ENCODE peak calls at places on chromosomes 16 and 17, in six cellular contexts. L is suprapubic skin; Y is CD4-positive, CD25-positive, alpha-beta regulatory T cell; A is CD4-positive, alpha-beta T cell; W is PC-3; D is stomach. P is an unnamed sample.

GRCh38 chr17:82449136-82449882 is 1.2 kb downstream of the CYBC1 start:
- DNase-seq in Y (peak; percentile 83), D (peak; percentile 54), L (peak; percentile 78), W (no peak), A (peak; percentile 68), P (no peak)

GRCh38 chr17:43615330-43615729 is 46.4 kb downstream of the MEOX1 start:
- DNase-seq in L (no peak), Y (no peak), A (no peak), D (no peak), W (no peak), P (no peak)

GRCh38 chr16:74449470-74449869 is 28.2 kb upstream of the CLEC18B start:
- DNase-seq in W (peak; percentile 65), D (no peak), A (no peak), L (no peak), Y (no peak), P (no peak)

GRCh38 chr16:15509051-15509592 is 74.7 kb downstream of the BMERB1 start:
- DNase-seq in Y (peak; percentile 21), L (no peak), W (no peak), D (no peak), A (peak; percentile 12), P (no peak)

GRCh38 chr16:59021751-59022150 is 287.6 kb upstream of the GOT2 start:
- DNase-seq in Y (no peak), A (no peak), W (no peak), D (no peak), L (no peak), P (no peak)

GRCh38 chr17:9247401-9247938 is 226.2 kb downstream of the NTN1 start:
- DNase-seq in D (no peak), W (no peak), A (no peak), Y (no peak), L (no peak), P (no peak)

GRCh38 chr16:51553910-51554309 is 402.8 kb upstream of the SALL1 start:
- DNase-seq in D (no peak), W (no peak), A (no peak), Y (no peak), L (no peak), P (no peak)

GRCh38 chr17:81025065-81025751 is 9.7 kb upstream of the BAIAP2 start:
- DNase-seq in L (peak; percentile 61), W (no peak), Y (no peak), D (no peak), A (no peak), P (no peak)

GRCh38 chr16:55204923-55205322 is 119.1 kb upstream of the IRX6 start:
- DNase-seq in Y (no peak), A (no peak), D (no peak), L (no peak), W (no peak), P (no peak)

GRCh38 chr17:63930951-63931575 is 1.1 kb downstream of the CD79B start:
- DNase-seq in Y (peak; percentile 53), A (peak; percentile 48), L (peak; percentile 80), D (peak; percentile 56), W (no peak), P (peak; percentile 66)

GRCh38 chr17:7466318-7466643 is 13.2 kb downstream of the ZBTB4 start:
- DNase-seq in D (no peak), W (no peak), L (no peak), Y (no peak), A (no peak), P (no peak)

GRCh38 chr17:1829189-1829578 is 518 bp downstream of the SMYD4 start:
- DNase-seq in L (no peak), W (peak; percentile 9), A (no peak), D (no peak), Y (no peak), P (peak; percentile 63)

GRCh38 chr16:50450957-50451356 is 82.2 kb upstream of the BRD7 start:
- DNase-seq in D (no peak), Y (no peak), L (no peak), A (no peak), W (no peak), P (no peak)

GRCh38 chr17:4899341-4900230 is at the start of gene C17orf107:
- DNase-seq in Y (peak; percentile 91), L (peak; percentile 94), W (no peak), A (peak; percentile 80), D (peak; percentile 91), P (peak; percentile 91)

GRCh38 chr17:1467258-1467657 is 11.2 kb upstream of the CRK start:
- DNase-seq in W (no peak), Y (no peak), L (no peak), D (no peak), A (no peak), P (no peak)

GRCh38 chr16:405548-406506 is 4.1 kb downstream of the DECR2 start:
- DNase-seq in D (no peak), A (no peak), L (no peak), W (no peak), Y (no peak), P (no peak)

GRCh38 chr17:80791758-80792284 is 199.8 kb upstream of the CHMP6 start:
- DNase-seq in W (peak; percentile 99), L (peak; percentile 90), D (peak; percentile 41), A (peak; percentile 19), Y (no peak), P (peak; percentile 60)

GRCh38 chr17:44092051-44092450 is 21.5 kb downstream of the G6PC3 start:
- DNase-seq in W (no peak), L (no peak), D (no peak), Y (no peak), A (no peak), P (no peak)

GRCh38 chr16:85220125-85220839 is 108.0 kb upstream of the CIBAR2 start:
- DNase-seq in W (peak; percentile 62), A (no peak), D (peak; percentile 84), L (no peak), Y (no peak), P (peak; percentile 75)

GRCh38 chr16:57475711-57476339 is 10.5 kb downstream of the DOK4 start:
- DNase-seq in L (peak; percentile 67), Y (peak; percentile 67), D (no peak), A (peak; percentile 31), W (peak; percentile 15), P (no peak)

GRCh38 chr16:61820398-61820797 is 215.8 kb downstream of the CDH8 start:
- DNase-seq in Y (no peak), W (peak; percentile 82), L (no peak), D (no peak), A (no peak), P (no peak)

GRCh38 chr16:24255446-24256352 is at the start of gene CACNG3:
- DNase-seq in A (peak; percentile 16), D (no peak), L (no peak), W (no peak), Y (peak; percentile 27), P (peak; percentile 31)

GRCh38 chr17:32299579-32300158 is 34.0 kb downstream of the RHBDL3 start:
- DNase-seq in A (no peak), W (no peak), D (no peak), L (no peak), Y (no peak), P (no peak)

GRCh38 chr16:85187002-85187401 is 74.7 kb upstream of the CIBAR2 start:
- DNase-seq in W (no peak), L (no peak), A (no peak), D (no peak), Y (no peak), P (no peak)

DNA sequence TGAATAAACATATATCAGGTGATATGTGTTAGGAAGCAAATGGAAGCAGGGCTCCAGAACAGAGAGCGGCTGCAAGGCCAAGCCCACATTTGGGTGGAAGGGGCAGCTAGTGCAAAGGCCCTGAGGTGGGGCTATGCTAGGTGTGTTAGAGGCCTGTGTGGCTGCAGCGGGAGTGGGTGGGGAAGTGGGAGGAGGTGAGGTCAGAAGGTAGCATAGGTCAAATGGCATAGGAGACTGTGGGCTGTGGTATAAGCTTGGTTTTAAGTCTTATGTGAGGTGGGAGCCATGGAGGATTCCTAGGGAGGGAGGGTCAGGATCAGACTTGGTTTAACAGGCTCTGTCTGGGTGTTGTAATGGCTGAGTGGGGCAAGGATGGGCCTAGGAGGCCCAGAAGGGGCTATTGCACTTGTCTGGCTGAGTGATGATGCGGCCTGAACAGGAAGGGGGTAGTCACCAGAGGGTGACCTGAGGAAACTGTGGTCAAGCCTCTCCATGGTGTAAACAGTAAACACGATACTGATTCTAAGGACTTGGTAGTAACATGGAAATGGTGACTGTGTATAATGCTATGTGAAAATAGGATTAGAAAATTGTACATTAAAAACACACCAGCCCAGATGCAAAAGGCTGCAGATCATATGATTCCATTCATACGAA is 31.1 kb downstream of the RAI1 start:
- DNase-seq in W (peak; percentile 48), A (no peak), L (no peak), D (no peak), Y (no peak), P (no peak)
- H3K27me3 ChIP-seq in W (no peaks in the 10 kb centered on the region), A (no peaks in the 10 kb centered on the region), L (no peaks in the 10 kb centered on the region), D (no peaks in the 10 kb centered on the region), Y (no peaks in the 10 kb centered on the region), P (no peaks in the 10 kb centered on the region)

GRCh38 chr16:11875721-11876120 is 24.4 kb upstream of the RSL1D1 start:
- DNase-seq in A (no peak), D (no peak), Y (no peak), L (no peak), W (no peak), P (no peak)
- H3K27me3 ChIP-seq in A (no peaks in the 10 kb centered on the region), D (no peaks in the 10 kb centered on the region), Y (no peaks in the 10 kb centered on the region), L (no peaks in the 10 kb centered on the region), W (no peaks in the 10 kb centered on the region), P (no peaks in the 10 kb centered on the region)

GRCh38 chr17:34566873-34567272 is 12.5 kb upstream of the TMEM132E start:
- DNase-seq in A (no peak), W (no peak), L (no peak), D (no peak), Y (no peak), P (no peak)
- H3K27me3 ChIP-seq in A (peaks cover 41% of the 10 kb centered on the region), W (no peaks in the 10 kb centered on the region), L (peaks cover 58% of the 10 kb centered on the region), D (no peaks in the 10 kb centered on the region), Y (peaks cover 14% of the 10 kb centered on the region), P (no peaks in the 10 kb centered on the region)

GRCh38 chr16:87571868-87572244 is 30.5 kb upstream of the JPH3 start:
- DNase-seq in L (no peak), Y (no peak), A (no peak), W (no peak), D (no peak), P (no peak)

GRCh38 chr16:87578531-87578930 is 23.8 kb upstream of the JPH3 start:
- DNase-seq in L (no peak), Y (no peak), A (no peak), W (no peak), D (no peak), P (no peak)

GRCh38 chr16:87572959-87573358 is 29.3 kb upstream of the JPH3 start:
- DNase-seq in Y (no peak), D (no peak), L (no peak), A (no peak), W (no peak), P (no peak)

GRCh38 chr16:87576191-87576590 is 26.1 kb upstream of the JPH3 start:
- DNase-seq in L (no peak), Y (no peak), A (no peak), D (no peak), W (no peak), P (no peak)

DNA sequence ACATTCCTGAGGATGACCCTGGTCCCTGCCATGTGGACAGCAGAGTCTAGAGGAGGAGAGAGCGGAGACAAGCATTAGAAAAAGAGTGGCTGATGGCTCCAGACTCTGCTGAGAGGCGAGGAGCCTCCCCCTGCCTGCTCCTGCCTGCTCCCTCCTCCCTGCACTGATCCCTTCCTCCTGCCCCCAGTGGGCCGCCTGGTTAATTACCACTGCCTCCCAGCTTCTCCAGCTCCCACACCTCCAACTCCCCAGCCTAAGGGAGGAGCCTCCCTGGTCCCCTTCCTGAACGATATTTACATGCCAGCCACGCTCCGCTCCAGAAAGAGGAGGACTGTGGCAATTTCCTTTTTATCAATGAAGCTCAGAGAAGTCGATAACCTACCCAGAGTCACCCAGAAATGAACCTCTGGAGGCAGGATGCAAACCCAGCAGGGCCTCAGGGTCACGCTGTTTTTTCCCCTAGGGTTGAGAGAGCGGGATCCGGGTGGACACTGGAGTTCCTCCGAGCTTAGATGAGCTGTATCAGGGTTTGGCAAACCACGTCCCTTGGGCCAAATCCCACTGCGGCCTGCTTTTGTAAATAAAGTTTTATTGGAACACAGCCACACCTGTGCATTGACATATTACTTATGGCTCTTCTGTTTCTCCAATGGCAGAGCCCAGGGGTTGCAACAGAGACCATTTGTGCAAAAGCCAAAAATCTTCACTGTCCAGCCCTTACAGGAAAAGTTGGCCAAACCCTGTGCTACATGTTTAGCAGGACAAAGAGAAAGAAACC is 27.1 kb upstream of the JPH3 start:
- DNase-seq in W (no peak), Y (no peak), A (no peak), D (no peak), L (no peak), P (no peak)
- H3K27me3 ChIP-seq in W (no peaks in the 10 kb centered on the region), Y (no peaks in the 10 kb centered on the region), A (no peaks in the 10 kb centered on the region), D (no peaks in the 10 kb centered on the region), L (peaks cover under 1% of the 10 kb centered on the region), P (peaks cover 5% of the 10 kb centered on the region)

P was measured in colonic mucosa.